ENCODE peak calls at places on chromosomes 7 and 10, in five cellular contexts. W is esophagus squamous epithelium, Q is fibroblast of the aortic adventitia, I is OCI-LY7, D is prostate gland. C is an unnamed sample.

GRCh38 chr7:28570970-28571288 is 158.6 kb downstream of the CREB5 start:
- DNase-seq in W (no peak), Q (no peak), I (no peak), D (no peak), C (no peak)

GRCh38 chr7:74401137-74401859 is 52.4 kb upstream of the GTF2IRD1 start:
- DNase-seq in W (no peak), Q (peak), I (peak), D (peak), C (peak)

GRCh38 chr7:64613653-64614052 is 50.8 kb upstream of the ZNF680 start:
- DNase-seq in W (no peak), Q (no peak), I (no peak), D (no peak), C (no peak)

GRCh38 chr10:114336823-114337509 is 67.3 kb downstream of the AFAP1L2 start:
- DNase-seq in W (no peak), Q (no peak), I (no peak), D (peak), C (no peak)

GRCh38 chr10:20429742-20430141 is 467.4 kb downstream of the NEBL start:
- DNase-seq in W (no peak), Q (no peak), I (no peak), D (no peak), C (no peak)

GRCh38 chr7:107152011-107152410 is 16.8 kb upstream of the HBP1 start:
- DNase-seq in W (no peak), Q (peak), I (no peak), D (no peak), C (no peak)

GRCh38 chr7:90345016-90345415 is 1.5 kb upstream of the GTPBP10 start:
- DNase-seq in W (no peak), Q (no peak), I (no peak), D (no peak), C (no peak)

GRCh38 chr7:108824840-108825540 is 255.3 kb downstream of the DNAJB9 start:
- DNase-seq in W (no peak), Q (peak), I (no peak), D (no peak), C (peak)

GRCh38 chr7:121608785-121609184 is 212.7 kb upstream of the FAM3C start:
- DNase-seq in W (no peak), Q (no peak), I (no peak), D (no peak), C (no peak)

GRCh38 chr10:133276100-133276434 is 601 bp downstream of the ADAM8 start:
- DNase-seq in W (no peak), Q (no peak), I (no peak), D (no peak), C (no peak)

GRCh38 chr10:12720217-12720981 is 281.1 kb downstream of the CCDC3 start:
- DNase-seq in W (no peak), Q (peak), I (no peak), D (peak), C (no peak)

GRCh38 chr7:134502463-134502862 is 24.9 kb upstream of the AKR1B10 start:
- DNase-seq in W (no peak), Q (peak), I (no peak), D (no peak), C (no peak)

GRCh38 chr10:117078168-117078837 is 59.8 kb downstream of the VAX1 start:
- DNase-seq in W (no peak), Q (no peak), I (no peak), D (no peak), C (no peak)

GRCh38 chr7:42105541-42106349 is 131.3 kb downstream of the GLI3 start:
- DNase-seq in W (no peak), Q (peak), I (no peak), D (no peak), C (no peak)

GRCh38 chr7:157871681-157872080 is 534.9 kb downstream of the DNAJB6 start:
- DNase-seq in W (no peak), Q (no peak), I (no peak), D (no peak), C (no peak)

GRCh38 chr7:116443101-116443523 is 56.4 kb upstream of the CAV2 start:
- DNase-seq in W (no peak), Q (peak), I (no peak), D (no peak), C (no peak)

GRCh38 chr10:119090968-119091367 is 10.4 kb upstream of the EIF3A start:
- DNase-seq in W (no peak), Q (peak), I (no peak), D (no peak), C (no peak)

DNA sequence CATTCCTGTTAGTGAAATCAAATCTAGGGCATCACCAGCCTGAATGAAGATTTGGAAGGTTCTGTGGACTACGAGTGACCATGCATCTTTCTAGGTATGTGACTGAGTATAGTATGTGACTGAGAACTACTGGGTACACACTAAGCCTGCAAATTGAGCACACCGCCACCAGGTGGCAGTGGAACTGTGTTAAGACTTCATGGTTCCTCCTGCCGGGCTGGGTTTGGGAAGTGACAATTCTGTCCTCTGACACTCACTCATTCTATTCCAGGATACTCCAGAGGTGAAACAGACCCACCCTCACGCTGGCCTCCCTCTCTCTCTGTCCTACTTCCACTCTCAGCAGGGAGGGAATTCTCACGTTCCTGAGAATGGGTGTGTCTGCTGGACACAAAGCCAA is 84.0 kb upstream of the TMEM248 start:
- DNase-seq in W (no peak), Q (no peak), I (peak), D (no peak), C (peak)
- TF ChIP-seq CTCF in W (peak), Q (peak), I (peak), D (peak), C (peak)

DNA sequence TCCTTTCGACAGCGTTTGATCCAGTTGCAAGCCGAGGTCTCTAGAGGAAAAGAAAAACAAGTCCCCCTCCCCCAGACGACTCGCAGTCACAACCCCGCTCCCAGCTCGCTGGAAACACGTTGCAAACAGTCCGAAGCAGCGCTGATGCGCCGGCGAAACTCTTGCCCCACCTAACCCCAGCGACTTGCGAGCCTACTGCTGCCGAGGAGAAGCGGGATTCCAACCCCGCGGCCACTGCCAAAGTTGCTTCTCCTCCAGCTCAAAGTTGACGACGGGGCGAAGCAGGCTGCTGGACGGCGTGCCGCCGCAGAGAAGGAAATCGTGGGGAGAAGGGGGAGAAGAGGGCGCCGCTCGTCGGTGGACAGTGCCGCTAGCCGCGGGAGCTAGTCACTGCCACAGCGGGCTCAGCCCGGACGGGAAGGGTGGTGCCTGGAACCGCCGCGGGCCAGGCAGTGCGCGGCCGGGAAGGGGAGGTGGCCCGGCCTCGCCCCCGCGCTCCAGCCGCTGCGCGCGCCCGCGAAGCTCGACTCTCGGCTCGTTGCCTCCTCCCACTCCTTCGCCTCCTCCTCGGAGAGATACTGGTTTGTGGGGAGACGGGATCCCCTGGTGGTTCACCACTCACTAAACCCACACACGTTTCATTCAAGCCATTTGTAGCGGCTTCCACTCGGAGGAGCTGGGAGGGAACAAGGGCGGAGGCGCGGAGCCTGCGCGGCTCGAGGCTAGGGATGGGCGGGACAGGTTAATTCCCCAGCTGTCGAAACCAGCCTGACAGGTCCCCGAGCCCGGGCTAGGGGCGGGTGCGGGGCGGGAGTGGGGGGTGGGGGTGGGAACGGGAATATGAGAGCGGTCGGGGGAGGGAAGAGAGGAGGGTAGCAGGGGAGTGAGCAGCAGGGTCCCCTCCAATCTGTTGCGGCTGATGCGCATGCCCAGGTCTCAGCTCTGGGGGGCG is at the start of gene GPR37:
- DNase-seq in W (peak), Q (peak), I (no peak), D (peak), C (peak)
- TF ChIP-seq CTCF in W (peak), Q (peak), I (no peak), D (peak), C (no peak)

GRCh38 chr10:97540669-97541500 is 31.7 kb upstream of the ANKRD2 start:
- DNase-seq in W (no peak), Q (peak), I (no peak), D (no peak), C (no peak)
- TF ChIP-seq CTCF in W (no peak), Q (no peak), I (no peak), D (no peak), C (no peak)

GRCh38 chr10:122435212-122435827 is 19.1 kb upstream of the ARMS2 start:
- DNase-seq in W (no peak), Q (peak), I (peak), D (no peak), C (no peak)
- TF ChIP-seq CTCF in W (peak), Q (peak), I (peak), D (peak), C (peak)

GRCh38 chr7:72334066-72334465 is 78.1 kb downstream of the CALN1 start:
- DNase-seq in W (no peak), Q (no peak), I (no peak), D (no peak), C (no peak)
- TF ChIP-seq CTCF in W (no peak), Q (no peak), I (peak), D (no peak), C (peak)

DNA sequence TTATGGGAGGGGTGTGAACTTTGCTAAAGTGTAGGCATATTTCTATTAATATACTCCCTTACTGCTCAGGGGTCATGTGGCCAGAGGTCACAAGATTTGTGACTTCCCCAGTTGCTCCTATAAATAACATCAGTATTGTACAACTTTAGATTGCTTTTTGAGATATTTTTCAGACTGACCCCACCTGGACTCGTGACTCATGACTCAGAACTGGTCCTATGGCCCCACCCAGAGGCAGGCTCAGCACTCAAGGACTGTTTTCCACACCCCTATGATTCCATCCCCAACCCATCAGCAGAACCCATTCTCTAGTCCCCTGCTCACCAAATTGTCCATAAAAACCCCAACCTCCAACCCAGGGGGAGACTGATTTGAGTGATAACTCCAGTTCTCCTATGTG is 2.7 kb upstream of the CUL2 start:
- DNase-seq in W (no peak), Q (no peak), I (peak), D (no peak), C (no peak)
- TF ChIP-seq CTCF in W (no peak), Q (no peak), I (no peak), D (no peak), C (no peak)

GRCh38 chr7:98678215-98678614 is 61.1 kb downstream of the NPTX2 start:
- DNase-seq in W (no peak), Q (no peak), I (no peak), D (no peak), C (no peak)
- TF ChIP-seq CTCF in W (no peak), Q (no peak), I (no peak), D (no peak), C (no peak)

GRCh38 chr10:91643700-91644099 is 10.8 kb upstream of the PPP1R3C start:
- DNase-seq in W (no peak), Q (no peak), I (no peak), D (no peak), C (peak)
- TF ChIP-seq CTCF in W (peak), Q (peak), I (no peak), D (peak), C (peak)

C was measured in nephron progenitor cell.